ENCODE peak calls at places on chromosomes 7 and 10, in five cellular contexts. T is body of pancreas, J is right cardiac atrium, H is tibial nerve, N is ovary. S is an unnamed sample.

GRCh38 chr7:85111761-85112160 is 75.1 kb downstream of the SEMA3D start:
- DNase-seq in N (no peak), H (no peak), J (no peak), T (no peak), S (no peak)

GRCh38 chr7:100694196-100694745 is at the start of gene GIGYF1:
- DNase-seq in J (peak), N (peak), H (peak), T (peak), S (no peak)

GRCh38 chr10:103666109-103666508 is 172.6 kb downstream of the NEURL1 start:
- DNase-seq in T (no peak), H (no peak), N (no peak), J (peak), S (no peak)

GRCh38 chr10:131070856-131071255 is 240.7 kb downstream of the TCERG1L start:
- DNase-seq in N (no peak), H (no peak), T (no peak), J (no peak), S (no peak)

GRCh38 chr7:158314394-158314793 is 273.2 kb downstream of the PTPRN2 start:
- DNase-seq in J (no peak), T (no peak), N (no peak), H (no peak), S (no peak)

GRCh38 chr10:44393051-44393630 is 8.2 kb upstream of the CXCL12 start:
- DNase-seq in N (no peak), T (no peak), J (no peak), H (no peak), S (no peak)

GRCh38 chr7:81857385-81857784 is 87.5 kb upstream of the HGF start:
- DNase-seq in N (no peak), J (no peak), H (no peak), T (no peak), S (no peak)

GRCh38 chr7:98137826-98138151 is 31.1 kb downstream of the LMTK2 start:
- DNase-seq in H (no peak), T (no peak), J (no peak), N (no peak), S (no peak)

GRCh38 chr10:72328045-72328828 is 26.5 kb downstream of the DNAJB12 start:
- DNase-seq in H (peak), N (peak), J (peak), T (peak), S (no peak)

GRCh38 chr10:11058965-11059364 is 41.3 kb downstream of the CELF2 start:
- DNase-seq in J (no peak), H (no peak), N (no peak), T (no peak), S (peak)

GRCh38 chr7:55288070-55288824 is 76.9 kb upstream of the LANCL2 start:
- DNase-seq in J (no peak), N (no peak), T (no peak), H (no peak), S (no peak)

GRCh38 chr10:114631678-114632417 is 26.2 kb downstream of the ABLIM1 start:
- DNase-seq in J (peak), H (no peak), N (peak), T (peak), S (no peak)

GRCh38 chr10:106707657-106708056 is 456.8 kb downstream of the SORCS1 start:
- DNase-seq in H (no peak), T (no peak), J (no peak), N (no peak), S (no peak)

GRCh38 chr7:128931965-128932861 is 5.5 kb upstream of the IRF5 start:
- DNase-seq in N (no peak), T (no peak), J (no peak), H (no peak), S (no peak)

GRCh38 chr10:116112232-116113231 is 160.5 kb downstream of the GFRA1 start:
- DNase-seq in H (no peak), N (no peak), J (no peak), T (no peak), S (no peak)

GRCh38 chr7:75795831-75796285 is 17.7 kb downstream of the CCL24 start:
- DNase-seq in T (peak), N (peak), J (peak), H (peak), S (no peak)

GRCh38 chr7:34584526-34584925 is 73.5 kb upstream of the NPSR1 start:
- DNase-seq in H (no peak), J (no peak), N (no peak), T (no peak), S (no peak)

GRCh38 chr10:116316533-116316932 is 7.7 kb upstream of the CCDC172 start:
- DNase-seq in H (no peak), T (no peak), J (no peak), N (no peak), S (no peak)

GRCh38 chr7:92988051-92988450 is 129.7 kb downstream of the SAMD9 start:
- DNase-seq in J (no peak), H (peak), N (no peak), T (no peak), S (peak)

GRCh38 chr10:102919237-102919959 is 1.3 kb downstream of the CNNM2 start:
- DNase-seq in J (peak), T (peak), H (no peak), N (peak), S (no peak)

GRCh38 chr10:113735913-113736312 is 15.6 kb upstream of the PLEKHS1 start:
- DNase-seq in J (no peak), H (no peak), N (no peak), T (no peak), S (no peak)

DNA sequence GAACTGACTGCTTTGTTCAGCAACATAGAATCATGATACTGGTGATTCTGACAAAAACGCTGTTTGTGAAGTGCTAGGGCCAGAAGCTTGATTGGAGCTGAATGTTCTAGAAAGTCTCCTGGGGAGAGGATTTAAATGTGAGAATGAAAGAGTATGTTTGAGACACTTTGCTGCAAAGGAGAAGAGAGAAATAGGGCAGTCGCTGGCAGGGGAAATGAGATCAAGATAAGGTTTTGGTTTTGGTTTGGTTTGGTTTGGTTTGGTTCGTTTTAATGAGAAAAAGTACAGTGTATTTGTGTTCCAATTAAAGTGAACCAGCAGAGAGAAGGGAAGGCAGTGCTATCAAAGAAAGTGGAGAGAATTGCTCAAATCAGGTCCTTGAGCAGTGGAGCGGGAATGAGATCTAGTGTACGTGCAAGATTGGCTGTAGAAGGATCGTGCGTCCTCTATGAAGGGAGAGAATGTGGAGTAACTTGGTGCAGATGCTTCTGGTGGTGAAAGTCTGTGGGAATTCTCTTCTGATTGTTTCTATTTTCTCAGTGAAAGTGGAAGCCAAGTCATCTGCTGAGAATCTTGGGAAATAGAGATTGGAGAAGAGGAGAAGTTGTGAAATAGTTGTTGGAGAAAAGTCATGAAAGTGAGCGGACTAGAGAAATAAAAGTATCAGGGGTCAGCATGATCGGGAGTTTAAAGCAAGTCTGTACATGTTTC is 270.5 kb downstream of the CCDC3 start:
- DNase-seq in H (peak), J (no peak), T (no peak), N (no peak), S (no peak)
- H3K27ac ChIP-seq in H (no peak), J (peak), T (no peak), N (no peak), S (no peak)

GRCh38 chr7:823639-824038 is 8.6 kb upstream of the SUN1 start:
- DNase-seq in J (peak), T (no peak), H (no peak), N (peak), S (no peak)

GRCh38 chr7:826230-826905 is 5.9 kb upstream of the SUN1 start:
- DNase-seq in N (peak), T (no peak), H (no peak), J (no peak), S (no peak)

GRCh38 chr7:824106-824505 is 8.2 kb upstream of the SUN1 start:
- DNase-seq in J (peak), N (peak), T (no peak), H (no peak), S (no peak)

GRCh38 chr7:824664-825063 is 7.6 kb upstream of the SUN1 start:
- DNase-seq in H (no peak), T (no peak), N (peak), J (peak), S (no peak)

GRCh38 chr7:825386-825785 is 6.9 kb upstream of the SUN1 start:
- DNase-seq in N (no peak), H (no peak), J (no peak), T (no peak), S (no peak)
- H3K27ac ChIP-seq in N (peak), H (peak), J (no peak), T (no peak), S (no peak)

GRCh38 chr7:47402941-47403340 is 179.0 kb downstream of the TNS3 start:
- DNase-seq in J (no peak), N (peak), T (no peak), H (no peak), S (no peak)
- H3K27ac ChIP-seq in J (no peak), N (peak), T (no peak), H (peak), S (no peak)

GRCh38 chr10:100182908-100183307 is 2.9 kb downstream of the ERLIN1 start:
- DNase-seq in H (no peak), T (no peak), N (no peak), J (no peak), S (no peak)

GRCh38 chr10:100183482-100183881 is 2.3 kb downstream of the ERLIN1 start:
- DNase-seq in H (no peak), J (no peak), T (no peak), N (no peak), S (peak)

GRCh38 chr10:100185364-100186252 is at the start of gene ERLIN1:
- DNase-seq in T (peak), H (peak), N (peak), J (peak), S (peak)

GRCh38 chr10:100184426-100185219 is 1.2 kb downstream of the ERLIN1 start:
- DNase-seq in N (no peak), H (no peak), J (no peak), T (no peak), S (no peak)

GRCh38 chr10:100182281-100182680 is 3.5 kb downstream of the ERLIN1 start:
- DNase-seq in J (no peak), N (no peak), H (no peak), T (no peak), S (no peak)
- H3K27ac ChIP-seq in J (no peak), N (no peak), H (no peak), T (no peak), S (peak)

GRCh38 chr7:102395620-102395957 is 574 bp upstream of the PRKRIP1 start:
- DNase-seq in N (no peak), H (no peak), J (no peak), T (no peak), S (no peak)
- H3K27ac ChIP-seq in N (peak), H (peak), J (peak), T (peak), S (peak)

DNA sequence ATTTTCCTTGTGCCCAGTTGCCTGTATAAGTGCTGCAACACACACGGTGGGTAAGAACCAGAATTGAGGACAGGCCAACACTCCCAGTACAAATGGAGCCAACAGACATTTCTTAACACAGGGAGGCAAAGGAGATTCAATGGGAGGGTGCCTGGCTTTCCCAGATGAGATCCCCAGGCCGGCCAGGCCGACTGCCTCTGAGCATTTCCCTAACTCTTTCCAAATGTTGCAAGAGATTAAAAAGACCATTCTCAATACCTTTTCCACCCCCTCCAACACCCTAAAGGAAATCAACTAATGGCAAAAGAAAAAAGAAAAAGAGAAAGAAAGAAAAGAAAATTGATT is 3.9 kb downstream of the HOXA11 start:
- DNase-seq in N (peak), J (no peak), H (no peak), T (peak), S (no peak)
- H3K27ac ChIP-seq in N (no peak), J (no peak), H (no peak), T (no peak), S (peak)

DNA sequence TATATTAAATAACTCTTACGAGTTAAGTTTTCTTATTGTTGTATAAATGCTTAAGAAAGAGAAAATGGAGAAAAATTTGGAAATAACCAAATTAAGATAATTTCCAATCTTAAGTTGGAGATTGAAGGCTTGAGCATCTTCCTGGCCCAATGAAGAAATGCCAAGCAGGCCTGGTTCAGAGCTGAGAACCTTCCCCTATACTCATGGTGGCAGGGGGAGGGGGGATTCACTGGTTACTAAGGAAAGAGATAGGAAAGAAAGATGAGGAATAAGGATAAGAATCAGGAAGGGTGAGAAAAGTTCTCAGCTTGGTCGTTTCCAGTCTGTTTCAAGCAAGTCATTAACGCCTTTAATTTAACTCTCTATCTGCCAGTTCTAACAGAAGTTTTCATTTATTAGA is 166.2 kb downstream of the AVL9 start:
- DNase-seq in J (no peak), T (no peak), H (no peak), N (no peak), S (no peak)
- H3K27ac ChIP-seq in J (no peak), T (no peak), H (no peak), N (no peak), S (no peak)

DNA sequence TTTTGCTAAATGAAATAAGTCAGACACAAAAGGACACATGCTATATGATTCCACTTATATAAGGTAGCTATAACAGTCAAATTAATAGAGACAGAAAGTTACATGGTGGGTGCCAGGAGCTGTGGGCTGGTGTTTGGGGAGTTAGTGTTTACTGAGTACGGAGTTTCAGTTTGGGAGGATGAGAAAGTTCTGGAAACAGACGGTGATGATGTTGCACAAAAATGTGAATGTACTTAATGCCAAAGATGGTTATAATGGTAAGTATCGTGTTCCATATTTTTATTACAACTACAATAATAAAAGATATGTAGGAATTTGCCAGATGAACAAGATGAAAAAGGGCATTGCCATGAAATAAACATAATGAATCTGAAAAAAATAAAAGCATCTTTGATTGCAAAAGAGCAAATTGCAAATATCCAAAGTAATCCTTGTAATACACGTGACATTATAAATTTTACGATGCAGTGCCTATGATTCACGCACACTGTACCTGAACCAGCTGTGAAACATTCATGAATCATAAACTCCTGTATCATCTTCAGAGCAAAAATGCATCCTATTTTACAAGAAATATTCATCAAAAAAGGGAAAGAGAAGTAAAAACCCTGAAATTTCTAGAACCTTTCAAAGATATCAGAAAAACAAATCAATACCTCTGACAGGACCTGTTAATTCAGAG is 676.7 kb downstream of the PCDH15 start:
- DNase-seq in N (no peak), H (no peak), T (no peak), J (no peak), S (peak)
- H3K27ac ChIP-seq in N (no peak), H (no peak), T (no peak), J (no peak), S (peak)

S was measured in epithelial cell of prostate.